ENCODE peak calls at places on chromosomes 16 and 17, in four cellular contexts. One of them, this sample, is unnamed.

GRCh38 chr16:81466351-81466960 is 21.8 kb downstream of the CMIP start:
- DNase-seq in DND-41: no peak
- DNase-seq in adrenal gland: no peak
- DNase-seq in neural progenitor cell: peak; percentile 35
- DNase-seq in this sample: no peak

GRCh38 chr16:75007443-75007842 is 8.6 kb downstream of the ZNRF1 start:
- DNase-seq in DND-41: no peak
- DNase-seq in adrenal gland: no peak
- DNase-seq in neural progenitor cell: no peak
- DNase-seq in this sample: no peak

GRCh38 chr16:67260426-67261063 is 11.8 kb downstream of the SLC9A5 start:
- DNase-seq in DND-41: no peak
- DNase-seq in adrenal gland: no peak
- DNase-seq in neural progenitor cell: peak; percentile 64
- DNase-seq in this sample: no peak

GRCh38 chr17:81556175-81556691 is 4.1 kb upstream of the FAAP100 start:
- DNase-seq in DND-41: no peak
- DNase-seq in adrenal gland: peak; percentile 74
- DNase-seq in neural progenitor cell: no peak
- DNase-seq in this sample: no peak

GRCh38 chr17:42512733-42513251 is 23.2 kb upstream of the NAGLU start:
- DNase-seq in DND-41: no peak
- DNase-seq in adrenal gland: no peak
- DNase-seq in neural progenitor cell: no peak
- DNase-seq in this sample: no peak

GRCh38 chr17:19382581-19383444 is 4.2 kb downstream of the MFAP4 start:
- DNase-seq in DND-41: no peak
- DNase-seq in adrenal gland: peak; percentile 53
- DNase-seq in neural progenitor cell: no peak
- DNase-seq in this sample: no peak

GRCh38 chr17:44829558-44830358 is at the start of gene GJC1:
- DNase-seq in DND-41: peak; percentile 56
- DNase-seq in adrenal gland: no peak
- DNase-seq in neural progenitor cell: peak; percentile 85
- DNase-seq in this sample: peak; percentile 17

GRCh38 chr16:19135201-19135838 is 21.6 kb downstream of the ITPRIPL2 start:
- DNase-seq in DND-41: no peak
- DNase-seq in adrenal gland: no peak
- DNase-seq in neural progenitor cell: no peak
- DNase-seq in this sample: no peak

GRCh38 chr17:35788504-35788998 is 6.9 kb downstream of the MMP28 start:
- DNase-seq in DND-41: no peak
- DNase-seq in adrenal gland: no peak
- DNase-seq in neural progenitor cell: no peak
- DNase-seq in this sample: no peak

GRCh38 chr16:56669005-56669839 is at the start of gene MT1H:
- DNase-seq in DND-41: no peak
- DNase-seq in adrenal gland: no peak
- DNase-seq in neural progenitor cell: no peak
- DNase-seq in this sample: no peak

GRCh38 chr16:21524068-21524751 is 75.2 kb upstream of the METTL9 start:
- DNase-seq in DND-41: no peak
- DNase-seq in adrenal gland: no peak
- DNase-seq in neural progenitor cell: peak; percentile 45
- DNase-seq in this sample: no peak

GRCh38 chr16:67857547-67858233 is 10.2 kb upstream of the CENPT start:
- DNase-seq in DND-41: no peak
- DNase-seq in adrenal gland: peak; percentile 91
- DNase-seq in neural progenitor cell: no peak
- DNase-seq in this sample: no peak

GRCh38 chr17:7557147-7557764 is 1.3 kb upstream of the TNFSF13 start:
- DNase-seq in DND-41: no peak
- DNase-seq in adrenal gland: no peak
- DNase-seq in neural progenitor cell: no peak
- DNase-seq in this sample: no peak

GRCh38 chr17:45312477-45313418 is 4.1 kb downstream of the MAP3K14 start:
- DNase-seq in DND-41: peak; percentile 40
- DNase-seq in adrenal gland: no peak
- DNase-seq in neural progenitor cell: no peak
- DNase-seq in this sample: no peak

GRCh38 chr16:85853641-85854545 is 45.1 kb upstream of the IRF8 start:
- DNase-seq in DND-41: no peak
- DNase-seq in adrenal gland: peak; percentile 45
- DNase-seq in neural progenitor cell: no peak
- DNase-seq in this sample: no peak

GRCh38 chr16:80569440-80570105 is 28.8 kb downstream of the DYNLRB2 start:
- DNase-seq in DND-41: no peak
- DNase-seq in adrenal gland: no peak
- DNase-seq in neural progenitor cell: no peak
- DNase-seq in this sample: no peak

GRCh38 chr16:85428899-85429775 is 184.0 kb upstream of the GSE1 start:
- DNase-seq in DND-41: peak; percentile 4
- DNase-seq in adrenal gland: no peak
- DNase-seq in neural progenitor cell: no peak
- DNase-seq in this sample: no peak

GRCh38 chr17:51741447-51741846 is 417.1 kb downstream of the CA10 start:
- DNase-seq in DND-41: no peak
- DNase-seq in adrenal gland: no peak
- DNase-seq in neural progenitor cell: no peak
- DNase-seq in this sample: no peak

GRCh38 chr16:85166699-85167588 is 54.7 kb upstream of the CIBAR2 start:
- DNase-seq in DND-41: no peak
- DNase-seq in adrenal gland: no peak
- DNase-seq in neural progenitor cell: no peak
- DNase-seq in this sample: peak; percentile 16

GRCh38 chr17:72613411-72614292 is 478.8 kb downstream of the SLC39A11 start:
- DNase-seq in DND-41: no peak
- DNase-seq in adrenal gland: no peak
- DNase-seq in neural progenitor cell: no peak
- DNase-seq in this sample: no peak

GRCh38 chr16:8872071-8872470 is 3.3 kb upstream of the CARHSP1 start:
- DNase-seq in DND-41: no peak
- DNase-seq in adrenal gland: no peak
- DNase-seq in neural progenitor cell: no peak
- DNase-seq in this sample: no peak

GRCh38 chr16:85370881-85371651 is 242.1 kb upstream of the GSE1 start:
- DNase-seq in DND-41: no peak
- DNase-seq in adrenal gland: peak; percentile 81
- DNase-seq in neural progenitor cell: no peak
- DNase-seq in this sample: no peak

GRCh38 chr17:45144199-45145034 is 3.9 kb upstream of the HEXIM1 start:
- DNase-seq in DND-41: no peak
- DNase-seq in adrenal gland: no peak
- DNase-seq in neural progenitor cell: peak; percentile 43
- DNase-seq in this sample: no peak

GRCh38 chr17:50053654-50053960 is 2.3 kb upstream of the ITGA3 start:
- DNase-seq in DND-41: no peak
- DNase-seq in adrenal gland: no peak
- DNase-seq in neural progenitor cell: no peak
- DNase-seq in this sample: no peak

GRCh38 chr17:72572604-72573491 is 452.0 kb downstream of the SOX9 start:
- DNase-seq in DND-41: no peak
- DNase-seq in adrenal gland: no peak
- DNase-seq in neural progenitor cell: no peak
- DNase-seq in this sample: no peak

GRCh38 chr16:51343411-51343810 is 192.3 kb upstream of the SALL1 start:
- DNase-seq in DND-41: no peak
- DNase-seq in adrenal gland: no peak
- DNase-seq in neural progenitor cell: no peak
- DNase-seq in this sample: no peak

GRCh38 chr16:23922406-23922805 is 86.6 kb downstream of the PRKCB start:
- DNase-seq in DND-41: no peak
- DNase-seq in adrenal gland: no peak
- DNase-seq in neural progenitor cell: no peak
- DNase-seq in this sample: no peak

GRCh38 chr16:54265558-54266213 is 20.9 kb downstream of the IRX3 start:
- DNase-seq in DND-41: no peak
- DNase-seq in adrenal gland: peak; percentile 17
- DNase-seq in neural progenitor cell: no peak
- DNase-seq in this sample: no peak

GRCh38 chr17:36550491-36551417 is 6.0 kb downstream of the GGNBP2 start:
- DNase-seq in DND-41: no peak
- DNase-seq in adrenal gland: no peak
- DNase-seq in neural progenitor cell: no peak
- DNase-seq in this sample: peak; percentile 59

GRCh38 chr16:81740163-81740562 is 38.9 kb upstream of the PLCG2 start:
- DNase-seq in DND-41: no peak
- DNase-seq in adrenal gland: no peak
- DNase-seq in neural progenitor cell: no peak
- DNase-seq in this sample: no peak

GRCh38 chr16:56849690-56850680 is 15.0 kb upstream of the SLC12A3 start:
- DNase-seq in DND-41: no peak
- DNase-seq in adrenal gland: no peak
- DNase-seq in neural progenitor cell: no peak
- DNase-seq in this sample: no peak

GRCh38 chr17:43829738-43830137 is 3.2 kb downstream of the MPP3 start:
- DNase-seq in DND-41: no peak
- DNase-seq in adrenal gland: no peak
- DNase-seq in neural progenitor cell: no peak
- DNase-seq in this sample: no peak

GRCh38 chr16:68893710-68894705 is 50.7 kb downstream of the TANGO6 start:
- DNase-seq in DND-41: peak; percentile 45
- DNase-seq in adrenal gland: no peak
- DNase-seq in neural progenitor cell: peak; percentile 68
- DNase-seq in this sample: no peak

GRCh38 chr16:27851586-27851985 is 211.9 kb downstream of the GSG1L start:
- DNase-seq in DND-41: no peak
- DNase-seq in adrenal gland: no peak
- DNase-seq in neural progenitor cell: no peak
- DNase-seq in this sample: no peak

GRCh38 chr16:78607465-78607864 is 508.0 kb downstream of the WWOX start:
- DNase-seq in DND-41: no peak
- DNase-seq in adrenal gland: no peak
- DNase-seq in neural progenitor cell: no peak
- DNase-seq in this sample: no peak

GRCh38 chr17:1880851-1881630 is 51.2 kb downstream of the RPA1 start:
- DNase-seq in DND-41: no peak
- DNase-seq in adrenal gland: no peak
- DNase-seq in neural progenitor cell: peak; percentile 81
- DNase-seq in this sample: no peak

GRCh38 chr17:77457572-77458201 is 316.9 kb downstream of the SEC14L1 start:
- DNase-seq in DND-41: no peak
- DNase-seq in adrenal gland: no peak
- DNase-seq in neural progenitor cell: no peak
- DNase-seq in this sample: no peak

GRCh38 chr17:77455878-77456234 is 315.1 kb downstream of the SEC14L1 start:
- DNase-seq in DND-41: no peak
- DNase-seq in adrenal gland: no peak
- DNase-seq in neural progenitor cell: no peak
- DNase-seq in this sample: no peak

GRCh38 chr17:77456271-77456950 is 315.6 kb downstream of the SEC14L1 start:
- DNase-seq in DND-41: no peak
- DNase-seq in adrenal gland: no peak
- DNase-seq in neural progenitor cell: no peak
- DNase-seq in this sample: peak; percentile 51

GRCh38 chr17:77458202-77459017 is 317.6 kb downstream of the SEC14L1 start:
- DNase-seq in DND-41: no peak
- DNase-seq in adrenal gland: no peak
- DNase-seq in neural progenitor cell: no peak
- DNase-seq in this sample: peak; percentile 48

DNA sequence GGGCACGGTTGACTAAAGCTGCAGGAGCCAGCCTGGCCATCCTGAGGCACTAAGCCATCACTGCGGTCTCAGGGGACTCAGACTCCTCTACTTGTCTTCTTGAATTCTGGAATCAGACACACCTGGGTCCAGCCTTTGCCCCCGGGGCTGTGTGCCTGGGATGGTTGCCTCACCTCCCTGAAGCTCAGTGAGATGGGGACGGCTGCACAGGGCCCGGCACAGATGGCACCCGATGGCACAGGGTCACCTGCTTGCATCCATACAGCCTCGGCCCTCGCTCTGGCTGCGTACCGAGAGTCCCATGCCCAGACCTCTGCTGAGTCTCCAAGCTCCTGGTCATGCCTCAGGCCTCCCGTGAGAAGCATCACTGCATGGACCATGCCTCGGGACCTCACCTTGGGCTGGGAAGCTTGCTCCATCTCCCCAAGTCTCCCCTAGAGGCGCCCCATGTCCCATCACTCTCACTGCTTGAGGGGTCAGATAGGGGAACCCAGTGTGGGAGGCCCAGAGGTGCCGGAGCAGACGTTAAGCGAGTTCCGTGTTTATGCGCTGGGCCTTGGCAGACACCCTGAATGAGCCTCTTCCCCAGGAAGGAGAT is 316.3 kb downstream of the SEC14L1 start:
- DNase-seq in DND-41: no peak
- DNase-seq in adrenal gland: no peak
- DNase-seq in neural progenitor cell: no peak
- DNase-seq in this sample: no peak
- H3K4me1 ChIP-seq in DND-41: peaks cover 91% of the 10 kb centered on the region
- H3K4me1 ChIP-seq in adrenal gland: peaks cover 58% of the 10 kb centered on the region
- H3K4me1 ChIP-seq in neural progenitor cell: peaks cover 56% of the 10 kb centered on the region
- H3K4me1 ChIP-seq in this sample: peaks cover 68% of the 10 kb centered on the region

GRCh38 chr17:3046753-3047152 is 16.7 kb downstream of the OR1D5 start:
- DNase-seq in DND-41: no peak
- DNase-seq in adrenal gland: no peak
- DNase-seq in neural progenitor cell: no peak
- DNase-seq in this sample: no peak

GRCh38 chr17:3049705-3050295 is 13.6 kb downstream of the OR1D5 start:
- DNase-seq in DND-41: no peak
- DNase-seq in adrenal gland: peak; percentile 48
- DNase-seq in neural progenitor cell: no peak
- DNase-seq in this sample: no peak

GRCh38 chr17:3043737-3044365 is 19.6 kb downstream of the OR1D5 start:
- DNase-seq in DND-41: peak; percentile 46
- DNase-seq in adrenal gland: peak; percentile 37
- DNase-seq in neural progenitor cell: peak; percentile 39
- DNase-seq in this sample: no peak

GRCh38 chr17:3048727-3049471 is 14.5 kb downstream of the OR1D5 start:
- DNase-seq in DND-41: peak; percentile 72
- DNase-seq in adrenal gland: peak; percentile 98
- DNase-seq in neural progenitor cell: peak; percentile 98
- DNase-seq in this sample: peak; percentile 84
- H3K27me3 ChIP-seq in DND-41: peaks cover 16% of the 10 kb centered on the region
- H3K27me3 ChIP-seq in adrenal gland: no peaks in the 10 kb centered on the region
- H3K27me3 ChIP-seq in neural progenitor cell: no peaks in the 10 kb centered on the region
- H3K27me3 ChIP-seq in this sample: no peaks in the 10 kb centered on the region

GRCh38 chr16:2034695-2035430 is 8.2 kb downstream of the NHERF2 start:
- DNase-seq in DND-41: no peak
- DNase-seq in adrenal gland: no peak
- DNase-seq in neural progenitor cell: no peak
- DNase-seq in this sample: no peak
- H3K4me3 ChIP-seq in DND-41: no peak overlapping the region
- H3K4me3 ChIP-seq in adrenal gland: no peak overlapping the region
- H3K4me3 ChIP-seq in neural progenitor cell: no peak overlapping the region
- H3K4me3 ChIP-seq in this sample: no peak overlapping the region

DNA sequence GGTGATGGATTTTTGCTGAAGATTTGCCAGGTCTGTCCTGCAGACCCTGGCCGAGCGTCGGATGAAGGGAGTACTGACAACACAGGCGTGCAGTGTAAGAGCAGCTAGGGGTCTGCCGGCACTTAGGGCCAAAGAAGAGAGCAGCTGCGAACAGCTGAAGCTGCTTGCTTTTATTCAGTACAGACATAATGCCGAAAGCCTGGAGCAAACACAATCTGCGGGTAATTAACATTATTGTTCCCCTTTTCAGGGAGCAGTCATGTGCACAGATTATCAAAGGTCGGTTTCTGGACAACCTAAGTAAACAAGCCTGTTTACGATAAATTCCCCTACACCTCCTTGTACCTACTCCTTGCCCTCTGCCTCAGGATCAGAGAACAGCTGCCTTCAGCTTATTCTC is 12.0 kb upstream of the KRT23 start:
- DNase-seq in DND-41: no peak
- DNase-seq in adrenal gland: no peak
- DNase-seq in neural progenitor cell: peak; percentile 60
- DNase-seq in this sample: no peak
- H3K4me1 ChIP-seq in DND-41: no peaks in the 10 kb centered on the region
- H3K4me1 ChIP-seq in adrenal gland: no peaks in the 10 kb centered on the region
- H3K4me1 ChIP-seq in neural progenitor cell: peaks cover 37% of the 10 kb centered on the region
- H3K4me1 ChIP-seq in this sample: no peaks in the 10 kb centered on the region